ENCODE peak calls at places on chromosomes 13 and 19, in six cellular contexts. Y is A549, V is K562, F is NB4, H is HepG2, Q is endothelial cell of umbilical vein. L is an unnamed sample.
A peak's percentile ranks its signal among the peaks of the same experiment; 100 is the strongest.

GRCh38 chr13:41608779-41609178 is 151.4 kb downstream of the RGCC start:
- DNase-seq in F (no peak), H (no peak), Y (no peak), V (no peak), Q (no peak), L (no peak)

GRCh38 chr19:9342610-9343304 is 18.8 kb downstream of the ZNF559 start:
- DNase-seq in Q (no peak), F (peak; percentile 18), Y (no peak), H (no peak), V (no peak), L (no peak)

GRCh38 chr13:51628059-51628852 is 44.0 kb downstream of the WDFY2 start:
- DNase-seq in F (no peak), V (no peak), Y (no peak), Q (no peak), H (no peak), L (no peak)

GRCh38 chr13:49935171-49936084 is 712 bp downstream of the SPRYD7 start:
- DNase-seq in Y (peak; percentile 30), V (peak; percentile 38), H (peak; percentile 17), F (peak; percentile 74), Q (peak; percentile 57), L (no peak)

GRCh38 chr13:35768551-35768950 is 292.1 kb upstream of the MAB21L1 start:
- DNase-seq in V (no peak), F (no peak), Q (no peak), H (no peak), Y (no peak), L (no peak)

GRCh38 chr19:10565028-10565566 is 713 bp downstream of the KRI1 start:
- DNase-seq in Q (peak; percentile 26), V (peak; percentile 75), Y (peak; percentile 67), F (peak; percentile 92), H (no peak), L (no peak)

GRCh38 chr19:8148410-8149231 is 771 bp downstream of the FBN3 start:
- DNase-seq in Y (no peak), V (peak; percentile 64), Q (no peak), F (no peak), H (no peak), L (no peak)

GRCh38 chr19:34298891-34299510 is 44.6 kb downstream of the GARRE1 start:
- DNase-seq in Q (no peak), Y (no peak), F (no peak), H (no peak), V (no peak), L (no peak)

GRCh38 chr19:3699071-3699740 is 1.1 kb downstream of the PIP5K1C start:
- DNase-seq in Y (no peak), V (peak; percentile 67), H (no peak), F (peak; percentile 32), Q (peak; percentile 18), L (no peak)

GRCh38 chr19:17993076-17993813 is 14.7 kb upstream of the ARRDC2 start:
- DNase-seq in Y (no peak), V (no peak), Q (no peak), H (no peak), F (no peak), L (no peak)

GRCh38 chr13:44273991-44274810 is 99.4 kb upstream of the SERP2 start:
- DNase-seq in H (no peak), Y (no peak), F (no peak), V (no peak), Q (peak; percentile 31), L (no peak)

GRCh38 chr19:32041681-32042292 is 303.6 kb upstream of the ZNF507 start:
- DNase-seq in V (peak; percentile 38), F (peak; percentile 40), Y (peak; percentile 29), H (peak; percentile 16), Q (no peak), L (no peak)

GRCh38 chr19:28710278-28710677 is 502.7 kb downstream of the UQCRFS1 start:
- DNase-seq in Y (peak; percentile 30), H (peak; percentile 43), V (peak; percentile 54), F (peak; percentile 63), Q (peak; percentile 54), L (peak; percentile 3)

GRCh38 chr19:29845576-29846176 is 33.9 kb downstream of the CCNE1 start:
- DNase-seq in Y (peak; percentile 87), F (peak; percentile 48), V (peak; percentile 33), H (no peak), Q (no peak), L (no peak)

GRCh38 chr19:55305491-55305890 is 19.6 kb downstream of the TMEM150B start:
- DNase-seq in Y (peak; percentile 66), H (no peak), Q (peak; percentile 23), F (peak; percentile 57), V (peak; percentile 80), L (no peak)

GRCh38 chr19:17001603-17002183 is 24.9 kb downstream of the CPAMD8 start:
- DNase-seq in Y (no peak), V (peak; percentile 46), Q (no peak), H (no peak), F (peak; percentile 87), L (no peak)

GRCh38 chr19:18349524-18350128 is 9.2 kb downstream of the PGPEP1 start:
- DNase-seq in V (peak; percentile 63), Y (peak; percentile 69), Q (peak; percentile 67), H (peak; percentile 40), F (peak; percentile 56), L (no peak)

GRCh38 chr13:108987945-108988344 is 358.5 kb downstream of the MYO16 start:
- DNase-seq in Y (no peak), Q (no peak), V (no peak), F (no peak), H (no peak), L (no peak)

GRCh38 chr13:108985166-108985565 is 355.8 kb downstream of the MYO16 start:
- DNase-seq in V (no peak), Q (no peak), F (no peak), Y (no peak), H (no peak), L (no peak)

GRCh38 chr13:108983273-108983672 is 353.9 kb downstream of the MYO16 start:
- DNase-seq in V (no peak), H (no peak), Q (no peak), F (no peak), Y (no peak), L (no peak)

GRCh38 chr13:108984251-108984920 is 355.0 kb downstream of the MYO16 start:
- DNase-seq in Y (no peak), Q (no peak), V (no peak), H (no peak), F (no peak), L (no peak)

DNA sequence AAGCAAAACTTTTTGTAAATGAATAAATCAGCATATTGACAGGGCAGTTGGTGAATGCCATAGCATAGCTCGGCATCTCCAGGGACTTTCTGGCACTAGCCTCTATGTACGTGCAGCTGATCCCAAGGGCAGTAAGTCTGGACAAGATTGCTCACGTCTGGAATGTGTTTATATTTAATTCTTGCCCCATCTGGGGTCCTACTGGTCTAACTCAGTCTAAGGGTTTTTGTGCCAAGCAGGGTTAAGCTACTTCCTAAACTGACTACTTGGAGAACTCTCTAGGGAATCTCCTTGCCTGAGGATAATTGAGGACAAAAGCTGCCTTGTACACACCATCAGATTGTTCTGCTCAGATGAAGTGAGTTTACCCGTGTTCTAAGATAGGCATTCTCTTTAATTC is 358.1 kb downstream of the MYO16 start:
- DNase-seq in H (no peak), V (no peak), Y (no peak), Q (no peak), F (no peak), L (no peak)
- TF ChIP-seq MYC in H (no peak), V (no peak), Y (no peak), Q (no peak), F (no peak), L (no peak)

DNA sequence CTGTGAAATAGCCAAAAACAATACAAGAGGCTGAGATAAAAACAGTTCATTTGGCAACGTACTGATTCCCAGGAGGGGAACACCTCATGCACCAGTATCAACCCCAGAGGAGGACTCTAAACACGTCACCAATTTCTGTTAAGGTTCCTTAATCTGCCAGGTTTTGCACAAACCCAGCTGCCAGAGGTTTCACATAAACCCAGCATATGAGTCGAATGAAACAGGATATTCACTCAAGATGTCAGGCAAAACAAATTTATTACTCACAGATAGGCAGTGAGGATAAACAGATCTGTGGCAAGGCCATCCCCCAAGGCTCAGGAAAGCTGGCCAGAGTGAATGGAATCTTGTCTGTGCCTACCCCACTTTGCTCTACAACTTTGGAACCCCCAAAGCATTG is 210.9 kb downstream of the GPC5 start:
- DNase-seq in H (no peak), F (no peak), V (no peak), Y (no peak), Q (no peak), L (no peak)
- TF ChIP-seq MYC in H (no peak), F (no peak), V (no peak), Y (no peak), Q (no peak), L (no peak)

GRCh38 chr13:36998624-36999041 is 507 bp downstream of the ALG5 start:
- DNase-seq in F (peak; percentile 37), Y (no peak), Q (no peak), V (peak; percentile 15), H (no peak), L (no peak)
- TF ChIP-seq MYC in F (no peak), Y (no peak), Q (no peak), V (no peak), H (no peak), L (no peak)

DNA sequence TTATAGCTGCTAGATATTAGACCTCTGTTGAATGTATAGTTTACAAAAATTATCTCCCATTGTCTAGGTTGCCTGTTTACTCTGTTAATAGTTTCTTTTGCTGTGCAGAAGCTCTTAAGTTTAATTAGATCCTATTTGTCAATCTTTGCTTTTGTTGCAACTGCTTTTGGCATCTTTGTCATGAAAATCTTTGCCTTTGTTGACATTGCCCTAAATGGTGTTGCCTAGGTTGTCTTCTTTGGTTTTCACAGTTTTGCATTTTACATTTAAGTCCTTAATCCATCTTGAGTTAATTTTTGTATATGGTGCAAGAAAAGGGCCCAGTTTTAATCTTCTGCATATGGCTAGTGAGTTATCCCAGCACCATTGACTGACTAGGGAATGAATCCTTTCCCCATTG is 331.1 kb downstream of the ITGBL1 start:
- DNase-seq in H (no peak), F (no peak), V (no peak), Q (no peak), Y (no peak), L (no peak)
- TF ChIP-seq MYC in H (no peak), F (no peak), V (no peak), Q (no peak), Y (no peak), L (no peak)

GRCh38 chr13:113455384-113455783 is 2.1 kb upstream of the ADPRHL1 start:
- DNase-seq in Y (no peak), V (no peak), Q (no peak), F (no peak), H (no peak), L (no peak)
- TF ChIP-seq MYC in Y (no peak), V (no peak), Q (no peak), F (no peak), H (no peak), L (no peak)

DNA sequence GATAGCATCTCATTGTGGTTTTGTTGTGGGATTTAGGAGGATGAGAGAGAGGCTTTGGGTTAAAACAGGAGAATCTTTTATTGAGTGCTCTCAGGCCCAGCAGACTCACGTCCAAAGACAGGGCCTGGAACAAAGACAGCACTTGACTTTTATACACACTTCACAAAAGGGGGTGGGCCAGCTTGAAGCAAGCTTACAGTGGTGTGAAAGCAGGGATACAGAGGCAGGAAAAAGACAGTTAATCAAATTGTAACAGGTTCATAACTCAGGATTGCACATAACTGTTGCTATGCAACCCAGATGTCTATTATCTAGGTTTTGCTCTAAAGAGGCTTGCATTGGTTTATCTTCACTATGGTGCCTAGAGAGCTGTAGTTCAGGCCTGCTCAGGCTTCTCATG is 42.3 kb upstream of the CEACAM21 start:
- DNase-seq in H (no peak), Y (no peak), Q (no peak), F (no peak), V (no peak), L (no peak)
- TF ChIP-seq MYC in H (no peak), Y (no peak), Q (no peak), F (no peak), V (no peak), L (no peak)

L was measured in GM12878.